ENCODE peak calls at places on chromosome 21, in nine cellular contexts. One of them, this sample, is unnamed.

GRCh38 chr21:22288885-22289509 is 1290.8 kb downstream of the NCAM2 start:
- DNase-seq in NCI-H2171: no peak
- DNase-seq in T47D: no peak
- DNase-seq in BJ: no peak
- DNase-seq in T-cell: no peak
- DNase-seq in GM12865: no peak
- DNase-seq in GM23248: no peak
- DNase-seq in HTR-8/SVneo: no peak
- DNase-seq in Jurkat, Clone E6-1: no peak
- DNase-seq in this sample: no peak

GRCh38 chr21:46046471-46046870 is 51.4 kb upstream of the COL6A2 start:
- DNase-seq in BJ: no peak
- DNase-seq in Jurkat, Clone E6-1: peak; percentile 25
- DNase-seq in T47D: no peak
- DNase-seq in GM12865: no peak
- DNase-seq in HTR-8/SVneo: no peak
- DNase-seq in T-cell: no peak
- DNase-seq in GM23248: no peak
- DNase-seq in NCI-H2171: no peak
- DNase-seq in this sample: no peak

GRCh38 chr21:26948194-26948593 is 18.7 kb downstream of the ADAMTS5 start:
- DNase-seq in T-cell: no peak
- DNase-seq in Jurkat, Clone E6-1: no peak
- DNase-seq in BJ: no peak
- DNase-seq in T47D: no peak
- DNase-seq in GM23248: no peak
- DNase-seq in NCI-H2171: no peak
- DNase-seq in HTR-8/SVneo: no peak
- DNase-seq in GM12865: no peak
- DNase-seq in this sample: no peak

GRCh38 chr21:33801424-33802405 is 113.9 kb downstream of the ATP5PO start:
- DNase-seq in T-cell: no peak
- DNase-seq in NCI-H2171: peak; percentile 89
- DNase-seq in GM12865: peak; percentile 4
- DNase-seq in Jurkat, Clone E6-1: peak; percentile 50
- DNase-seq in GM23248: peak; percentile 84
- DNase-seq in T47D: peak; percentile 52
- DNase-seq in HTR-8/SVneo: peak; percentile 77
- DNase-seq in BJ: peak; percentile 51
- DNase-seq in this sample: peak; percentile 97

GRCh38 chr21:32411366-32412161 is 942 bp upstream of the EVA1C start:
- DNase-seq in T-cell: peak; percentile 42
- DNase-seq in GM12865: no peak
- DNase-seq in HTR-8/SVneo: peak; percentile 48
- DNase-seq in GM23248: peak; percentile 87
- DNase-seq in NCI-H2171: peak; percentile 50
- DNase-seq in BJ: no peak
- DNase-seq in T47D: no peak
- DNase-seq in Jurkat, Clone E6-1: no peak
- DNase-seq in this sample: peak; percentile 75

GRCh38 chr21:42513151-42513984 is at the start of gene SLC37A1:
- DNase-seq in BJ: no peak
- DNase-seq in T47D: peak; percentile 40
- DNase-seq in GM23248: peak; percentile 36
- DNase-seq in HTR-8/SVneo: no peak
- DNase-seq in Jurkat, Clone E6-1: no peak
- DNase-seq in NCI-H2171: no peak
- DNase-seq in GM12865: peak; percentile 56
- DNase-seq in T-cell: peak; percentile 20
- DNase-seq in this sample: peak; percentile 11

GRCh38 chr21:38487906-38488639 is 10.2 kb downstream of the ERG start:
- DNase-seq in GM12865: no peak
- DNase-seq in HTR-8/SVneo: no peak
- DNase-seq in T-cell: no peak
- DNase-seq in NCI-H2171: no peak
- DNase-seq in Jurkat, Clone E6-1: no peak
- DNase-seq in GM23248: no peak
- DNase-seq in BJ: no peak
- DNase-seq in T47D: no peak
- DNase-seq in this sample: no peak

GRCh38 chr21:46555678-46556077 is 49.2 kb downstream of the S100B start:
- DNase-seq in T47D: no peak
- DNase-seq in T-cell: no peak
- DNase-seq in NCI-H2171: no peak
- DNase-seq in GM23248: no peak
- DNase-seq in BJ: no peak
- DNase-seq in GM12865: no peak
- DNase-seq in HTR-8/SVneo: no peak
- DNase-seq in Jurkat, Clone E6-1: no peak
- DNase-seq in this sample: no peak

GRCh38 chr21:46191257-46191685 is 7.0 kb upstream of the SPATC1L start:
- DNase-seq in BJ: no peak
- DNase-seq in T-cell: no peak
- DNase-seq in HTR-8/SVneo: peak; percentile 28
- DNase-seq in NCI-H2171: no peak
- DNase-seq in T47D: no peak
- DNase-seq in Jurkat, Clone E6-1: no peak
- DNase-seq in GM23248: peak; percentile 93
- DNase-seq in GM12865: no peak
- DNase-seq in this sample: peak; percentile 74

GRCh38 chr21:44870748-44871495 is 2.6 kb downstream of the PTTG1IP start:
- DNase-seq in Jurkat, Clone E6-1: no peak
- DNase-seq in NCI-H2171: no peak
- DNase-seq in BJ: no peak
- DNase-seq in T47D: no peak
- DNase-seq in T-cell: no peak
- DNase-seq in GM23248: no peak
- DNase-seq in GM12865: no peak
- DNase-seq in HTR-8/SVneo: no peak
- DNase-seq in this sample: peak; percentile 36

GRCh38 chr21:45768011-45768740 is 124.7 kb downstream of the PCBP3 start:
- DNase-seq in Jurkat, Clone E6-1: no peak
- DNase-seq in BJ: no peak
- DNase-seq in T-cell: no peak
- DNase-seq in GM23248: peak; percentile 45
- DNase-seq in NCI-H2171: no peak
- DNase-seq in GM12865: no peak
- DNase-seq in T47D: no peak
- DNase-seq in HTR-8/SVneo: no peak
- DNase-seq in this sample: no peak

GRCh38 chr21:45555557-45556301 is 13.5 kb upstream of the SLC19A1 start:
- DNase-seq in BJ: no peak
- DNase-seq in T47D: peak; percentile 98
- DNase-seq in Jurkat, Clone E6-1: no peak
- DNase-seq in GM23248: peak; percentile 80
- DNase-seq in HTR-8/SVneo: peak; percentile 96
- DNase-seq in NCI-H2171: peak; percentile 9
- DNase-seq in T-cell: no peak
- DNase-seq in GM12865: peak; percentile 91
- DNase-seq in this sample: peak; percentile 76

GRCh38 chr21:38661296-38662223 is 144.2 kb upstream of the ETS2 start:
- DNase-seq in BJ: no peak
- DNase-seq in GM12865: no peak
- DNase-seq in Jurkat, Clone E6-1: no peak
- DNase-seq in NCI-H2171: no peak
- DNase-seq in GM23248: peak; percentile 72
- DNase-seq in HTR-8/SVneo: peak; percentile 32
- DNase-seq in T47D: no peak
- DNase-seq in T-cell: no peak
- DNase-seq in this sample: no peak

GRCh38 chr21:14722841-14723483 is 176.8 kb upstream of the SAMSN1 start:
- DNase-seq in NCI-H2171: no peak
- DNase-seq in HTR-8/SVneo: no peak
- DNase-seq in BJ: no peak
- DNase-seq in Jurkat, Clone E6-1: no peak
- DNase-seq in T-cell: no peak
- DNase-seq in T47D: no peak
- DNase-seq in GM23248: no peak
- DNase-seq in GM12865: no peak
- DNase-seq in this sample: no peak

GRCh38 chr21:44761011-44761729 is 40.5 kb downstream of the UBE2G2 start:
- DNase-seq in GM23248: no peak
- DNase-seq in BJ: no peak
- DNase-seq in T47D: peak; percentile 78
- DNase-seq in Jurkat, Clone E6-1: no peak
- DNase-seq in GM12865: peak; percentile 14
- DNase-seq in T-cell: peak; percentile 23
- DNase-seq in NCI-H2171: peak; percentile 48
- DNase-seq in HTR-8/SVneo: no peak
- DNase-seq in this sample: peak; percentile 61

GRCh38 chr21:41926068-41926806 is 27.6 kb downstream of the C2CD2 start:
- DNase-seq in Jurkat, Clone E6-1: peak; percentile 81
- DNase-seq in T-cell: no peak
- DNase-seq in NCI-H2171: no peak
- DNase-seq in T47D: peak; percentile 60
- DNase-seq in GM23248: peak; percentile 76
- DNase-seq in HTR-8/SVneo: peak; percentile 33
- DNase-seq in GM12865: peak; percentile 78
- DNase-seq in BJ: no peak
- DNase-seq in this sample: peak; percentile 35

GRCh38 chr21:43827015-43827611 is 37.7 kb downstream of the RRP1 start:
- DNase-seq in GM12865: no peak
- DNase-seq in HTR-8/SVneo: no peak
- DNase-seq in T47D: no peak
- DNase-seq in T-cell: no peak
- DNase-seq in Jurkat, Clone E6-1: no peak
- DNase-seq in NCI-H2171: peak; percentile 53
- DNase-seq in BJ: no peak
- DNase-seq in GM23248: peak; percentile 85
- DNase-seq in this sample: peak; percentile 62

GRCh38 chr21:44965251-44966022 is 25.6 kb downstream of the SLX9 start:
- DNase-seq in GM12865: peak; percentile 22
- DNase-seq in Jurkat, Clone E6-1: no peak
- DNase-seq in T47D: no peak
- DNase-seq in NCI-H2171: no peak
- DNase-seq in BJ: no peak
- DNase-seq in GM23248: peak; percentile 22
- DNase-seq in T-cell: no peak
- DNase-seq in HTR-8/SVneo: peak; percentile 41
- DNase-seq in this sample: no peak